ENCODE peak calls at places on chromosomes 16 and 17, in nine cellular contexts. C is stimulated activated CD8-positive, alpha-beta memory T cell treated with anti-CD3 and anti-CD28 coated beads, Interleukin-7, amount 100 ng/mL, for 24 hours; W is kidney tubule cell; U is NCI-H1092 treated with DMSO at 0.1 percent for 48 hours; S is tibial artery; E is cardiac muscle cell; X is upper lobe of left lung; J is astrocyte; B is AG08396. Y is an unnamed sample.

GRCh38 chr17:79617304-79617703 is 6.5 kb upstream of the RBFOX3 start:
- DNase-seq in C (no peak), W (no peak), U (no peak), S (no peak), E (no peak), X (no peak), J (no peak), B (no peak), Y (no peak)

GRCh38 chr17:49316889-49317288 is 45.2 kb downstream of the ZNF652 start:
- DNase-seq in C (no peak), W (peak; percentile 37), U (no peak), S (no peak), E (no peak), X (no peak), J (no peak), B (no peak), Y (no peak)

GRCh38 chr16:15652293-15653001 is 2.4 kb downstream of the NDE1 start:
- DNase-seq in C (no peak), W (no peak), U (no peak), S (no peak), E (no peak), X (peak; percentile 33), J (no peak), B (no peak), Y (no peak)

GRCh38 chr16:65274576-65274975 is 152.7 kb upstream of the CDH11 start:
- DNase-seq in C (no peak), W (no peak), U (no peak), S (no peak), E (no peak), X (no peak), J (no peak), B (no peak), Y (no peak)

GRCh38 chr16:89281829-89282228 is 64.3 kb downstream of the ZNF778 start:
- DNase-seq in C (no peak), W (no peak), U (no peak), S (no peak), E (no peak), X (no peak), J (no peak), B (no peak), Y (no peak)

GRCh38 chr17:37546242-37546641 is 56.6 kb downstream of the DUSP14 start:
- DNase-seq in C (no peak), W (no peak), U (no peak), S (no peak), E (no peak), X (no peak), J (no peak), B (no peak), Y (no peak)

GRCh38 chr17:32954477-32954876 is 26.5 kb downstream of the TMEM98 start:
- DNase-seq in C (no peak), W (no peak), U (no peak), S (no peak), E (no peak), X (peak; percentile 32), J (no peak), B (no peak), Y (no peak)

GRCh38 chr16:69566437-69567030 is 768 bp downstream of the NFAT5 start:
- DNase-seq in C (no peak), W (peak; percentile 70), U (no peak), S (peak; percentile 74), E (peak; percentile 66), X (peak; percentile 91), J (peak; percentile 61), B (peak; percentile 79), Y (no peak)

GRCh38 chr16:84843149-84844048 is 23.6 kb downstream of the CRISPLD2 start:
- DNase-seq in C (no peak), W (no peak), U (no peak), S (no peak), E (no peak), X (no peak), J (no peak), B (no peak), Y (no peak)

GRCh38 chr16:85418978-85419491 is 194.1 kb upstream of the GSE1 start:
- DNase-seq in C (no peak), W (no peak), U (no peak), S (no peak), E (no peak), X (no peak), J (no peak), B (no peak), Y (no peak)

GRCh38 chr16:3190949-3191353 is 2.9 kb downstream of the OR1F1 start:
- DNase-seq in C (no peak), W (peak; percentile 43), U (no peak), S (no peak), E (peak; percentile 21), X (no peak), J (no peak), B (no peak), Y (peak; percentile 8)

GRCh38 chr17:32720671-32721070 is 156.3 kb downstream of the MYO1D start:
- DNase-seq in C (no peak), W (peak; percentile 64), U (no peak), S (no peak), E (no peak), X (no peak), J (no peak), B (no peak), Y (no peak)

GRCh38 chr16:53022374-53022773 is 30.3 kb downstream of the CHD9NB start:
- DNase-seq in C (no peak), W (peak; percentile 53), U (peak; percentile 56), S (no peak), E (peak; percentile 76), X (no peak), J (peak; percentile 13), B (peak; percentile 71), Y (peak; percentile 76)

GRCh38 chr16:82358601-82359221 is 188.7 kb upstream of the MPHOSPH6 start:
- DNase-seq in C (no peak), W (no peak), U (no peak), S (no peak), E (no peak), X (no peak), J (no peak), B (no peak), Y (no peak)

GRCh38 chr17:45255358-45255757 is 6.5 kb downstream of the SPATA32 start:
- DNase-seq in C (no peak), W (no peak), U (no peak), S (no peak), E (no peak), X (no peak), J (no peak), B (no peak), Y (no peak)

GRCh38 chr16:8512941-8513624 is 77.2 kb downstream of the TMEM114 start:
- DNase-seq in C (no peak), W (no peak), U (no peak), S (no peak), E (no peak), X (no peak), J (no peak), B (no peak), Y (no peak)

GRCh38 chr16:65770752-65771151 is 595.7 kb upstream of the CDH5 start:
- DNase-seq in C (no peak), W (no peak), U (no peak), S (no peak), E (no peak), X (no peak), J (no peak), B (no peak), Y (no peak)

GRCh38 chr17:18031955-18032354 is 7.0 kb downstream of the ATPAF2 start:
- DNase-seq in C (no peak), W (peak; percentile 81), U (no peak), S (no peak), E (no peak), X (no peak), J (peak; percentile 40), B (no peak), Y (no peak)

GRCh38 chr16:47018223-47018891 is 44.9 kb upstream of the DNAJA2 start:
- DNase-seq in C (no peak), W (peak; percentile 71), U (peak; percentile 32), S (no peak), E (peak; percentile 43), X (no peak), J (peak; percentile 5), B (peak; percentile 43), Y (peak; percentile 39)

GRCh38 chr17:44323359-44324091 is 1.1 kb downstream of the SLC25A39 start:
- DNase-seq in C (no peak), W (no peak), U (no peak), S (no peak), E (no peak), X (no peak), J (no peak), B (no peak), Y (no peak)

GRCh38 chr16:77531741-77532140 is 96.9 kb upstream of the ADAMTS18 start:
- DNase-seq in C (no peak), W (peak; percentile 76), U (no peak), S (no peak), E (no peak), X (no peak), J (peak; percentile 71), B (peak; percentile 12), Y (no peak)

GRCh38 chr17:1467898-1468492 is 12.0 kb upstream of the CRK start:
- DNase-seq in C (no peak), W (no peak), U (no peak), S (no peak), E (no peak), X (peak; percentile 83), J (no peak), B (no peak), Y (no peak)

GRCh38 chr16:15457390-15457789 is 23.0 kb downstream of the BMERB1 start:
- DNase-seq in C (no peak), W (no peak), U (no peak), S (no peak), E (no peak), X (no peak), J (no peak), B (no peak), Y (no peak)

GRCh38 chr17:47717845-47718621 is 15.0 kb upstream of the TBX21 start:
- DNase-seq in C (no peak), W (peak; percentile 63), U (peak; percentile 43), S (no peak), E (no peak), X (no peak), J (peak; percentile 25), B (no peak), Y (peak; percentile 47)

GRCh38 chr16:22694887-22695382 is 119.0 kb upstream of the HS3ST2 start:
- DNase-seq in C (no peak), W (no peak), U (no peak), S (peak; percentile 50), E (no peak), X (no peak), J (peak; percentile 88), B (peak; percentile 88), Y (no peak)

GRCh38 chr17:31736855-31737625 is 122.0 kb downstream of the COPRS start:
- DNase-seq in C (no peak), W (no peak), U (no peak), S (no peak), E (no peak), X (no peak), J (no peak), B (no peak), Y (no peak)

GRCh38 chr16:2967211-2967631 is 1.9 kb upstream of the PAQR4 start:
- DNase-seq in C (no peak), W (no peak), U (no peak), S (no peak), E (no peak), X (no peak), J (no peak), B (no peak), Y (no peak)

GRCh38 chr16:85412911-85413520 is 200.1 kb upstream of the GSE1 start:
- DNase-seq in C (no peak), W (no peak), U (no peak), S (no peak), E (no peak), X (peak; percentile 68), J (no peak), B (no peak), Y (no peak)

GRCh38 chr16:88287219-88287618 is 95.5 kb upstream of the ZNF469 start:
- DNase-seq in C (no peak), W (peak; percentile 29), U (no peak), S (no peak), E (no peak), X (no peak), J (no peak), B (no peak), Y (peak; percentile 20)

GRCh38 chr17:16486373-16487250 is 5.4 kb downstream of the LRRC75A start:
- DNase-seq in C (no peak), W (peak; percentile 96), U (peak; percentile 96), S (peak; percentile 61), E (peak; percentile 41), X (peak; percentile 79), J (peak; percentile 67), B (peak; percentile 56), Y (peak; percentile 99)

GRCh38 chr17:80049986-80050385 is 13.5 kb downstream of the CCDC40 start:
- DNase-seq in C (no peak), W (no peak), U (no peak), S (no peak), E (no peak), X (peak; percentile 64), J (no peak), B (no peak), Y (no peak)

Y was measured in NCI-H1105 treated with DMSO at 0.1 percent for 48 hours.